ENCODE peak calls at places on chromosomes 16 and 17, in nine cellular contexts. N is RWPE1, P is thoracic aorta, J is AG04450, D is fibroblast of villous mesenchyme, K is A549, Q is GM23338, X is epithelial cell of esophagus, M is MM.1S. W is an unnamed sample.

GRCh38 chr16:10922328-10923145 is 19.7 kb downstream of the DEXI start:
- DNase-seq in X (no peak), D (no peak), N (no peak), P (peak), J (no peak), M (no peak), Q (no peak), K (no peak), W (no peak)

GRCh38 chr17:60665602-60666001 is 12.0 kb upstream of the BCAS3 start:
- DNase-seq in D (no peak), X (no peak), N (no peak), M (no peak), K (no peak), J (no peak), Q (no peak), P (no peak), W (no peak)

GRCh38 chr16:12171206-12171605 is 194.7 kb downstream of the SNX29 start:
- DNase-seq in Q (no peak), P (no peak), D (no peak), M (no peak), J (peak), K (no peak), X (no peak), N (no peak), W (no peak)

GRCh38 chr16:86343111-86343642 is 167.2 kb upstream of the FOXF1 start:
- DNase-seq in D (peak), J (peak), X (no peak), M (no peak), K (no peak), N (no peak), Q (no peak), P (peak), W (no peak)

GRCh38 chr16:49969356-49970030 is 55.5 kb upstream of the CNEP1R1 start:
- DNase-seq in X (no peak), Q (peak), K (no peak), J (no peak), D (no peak), M (no peak), N (no peak), P (no peak), W (peak)

GRCh38 chr17:16191604-16192003 is 23.7 kb downstream of the NCOR1 start:
- DNase-seq in X (peak), Q (no peak), N (no peak), K (no peak), P (no peak), M (no peak), J (no peak), D (no peak), W (no peak)

GRCh38 chr16:57266531-57267268 is 17.8 kb downstream of the PLLP start:
- DNase-seq in P (no peak), X (no peak), M (no peak), N (peak), K (no peak), J (no peak), D (peak), Q (no peak), W (peak)

GRCh38 chr17:19341211-19341631 is 21.3 kb downstream of the B9D1 start:
- DNase-seq in Q (no peak), J (no peak), D (no peak), X (no peak), K (no peak), P (no peak), M (no peak), N (no peak), W (no peak)

GRCh38 chr17:75473246-75473645 is 16.8 kb downstream of the TMEM94 start:
- DNase-seq in K (no peak), M (no peak), Q (no peak), P (no peak), D (no peak), X (no peak), J (no peak), N (no peak), W (no peak)

GRCh38 chr16:19005561-19006445 is 22.1 kb downstream of the TMC7 start:
- DNase-seq in J (no peak), D (no peak), X (peak), K (peak), N (peak), P (no peak), Q (peak), M (no peak), W (no peak)

GRCh38 chr17:2996938-2997670 is 66.3 kb downstream of the OR1D5 start:
- DNase-seq in N (no peak), M (no peak), D (no peak), K (no peak), X (no peak), P (no peak), Q (no peak), J (no peak), W (no peak)

GRCh38 chr16:11340710-11341109 is 4.5 kb upstream of the RMI2 start:
- DNase-seq in K (no peak), J (no peak), D (no peak), X (no peak), N (no peak), P (no peak), M (no peak), Q (no peak), W (no peak)

GRCh38 chr17:67526700-67527099 is 149.6 kb downstream of the PITPNC1 start:
- DNase-seq in N (no peak), K (no peak), D (no peak), J (no peak), X (no peak), Q (no peak), M (no peak), P (no peak), W (no peak)

GRCh38 chr17:49365667-49366066 is 3.6 kb upstream of the ZNF652 start:
- DNase-seq in Q (peak), P (no peak), N (no peak), J (no peak), M (peak), X (peak), D (no peak), K (peak), W (peak)

GRCh38 chr17:8408371-8408770 is 10.7 kb upstream of the RNF222 start:
- DNase-seq in J (no peak), P (no peak), M (peak), K (peak), Q (peak), N (peak), X (peak), D (no peak), W (no peak)

GRCh38 chr17:50270430-50271172 is 3.7 kb upstream of the TMEM92 start:
- DNase-seq in K (no peak), X (no peak), N (no peak), Q (peak), M (no peak), P (no peak), J (peak), D (peak), W (no peak)

GRCh38 chr16:31090540-31090939 is 1.8 kb upstream of the PRSS53 start:
- DNase-seq in N (no peak), P (no peak), K (no peak), J (no peak), Q (no peak), M (no peak), X (peak), D (no peak), W (no peak)

GRCh38 chr17:30548189-30548588 is 71.0 kb downstream of the GOSR1 start:
- DNase-seq in M (no peak), D (no peak), X (no peak), Q (no peak), P (no peak), J (no peak), N (no peak), K (no peak), W (no peak)

GRCh38 chr17:13500947-13501346 is 100.8 kb downstream of the HS3ST3A1 start:
- DNase-seq in Q (no peak), D (no peak), P (no peak), M (no peak), J (no peak), X (no peak), N (no peak), K (no peak), W (no peak)

GRCh38 chr16:57502048-57502775 is 15.9 kb upstream of the DOK4 start:
- DNase-seq in Q (no peak), X (no peak), M (no peak), D (no peak), N (no peak), K (no peak), P (no peak), J (no peak), W (no peak)

GRCh38 chr16:85832578-85833539 is 33.4 kb downstream of the COX4I1 start:
- DNase-seq in Q (no peak), K (no peak), X (no peak), P (no peak), M (no peak), D (no peak), N (no peak), J (no peak), W (no peak)

GRCh38 chr16:88650749-88651275 is at the start of gene CYBA:
- DNase-seq in P (no peak), J (no peak), D (peak), N (peak), Q (peak), K (peak), M (peak), X (peak), W (peak)

GRCh38 chr17:48721009-48721402 is 1.3 kb downstream of the PRAC1 start:
- DNase-seq in P (no peak), K (no peak), J (no peak), Q (no peak), D (no peak), X (no peak), N (no peak), M (no peak), W (no peak)

GRCh38 chr16:73048292-73049050 is 543 bp upstream of the ZFHX3 start:
- DNase-seq in Q (peak), M (no peak), K (no peak), D (peak), N (no peak), X (no peak), P (no peak), J (no peak), W (peak)

GRCh38 chr16:26857371-26857770 is 209.4 kb upstream of the C16orf82 start:
- DNase-seq in N (no peak), K (no peak), M (no peak), X (no peak), J (no peak), P (no peak), Q (no peak), D (no peak), W (no peak)

GRCh38 chr17:40605301-40605700 is 40.0 kb upstream of the CCR7 start:
- DNase-seq in D (no peak), P (no peak), N (no peak), K (no peak), X (peak), J (no peak), M (no peak), Q (no peak), W (no peak)

GRCh38 chr16:66326995-66327513 is 39.4 kb upstream of the CDH5 start:
- DNase-seq in P (no peak), X (no peak), J (no peak), M (no peak), N (no peak), Q (no peak), K (no peak), D (no peak), W (no peak)

GRCh38 chr17:17641621-17642409 is 39.4 kb upstream of the RAI1 start:
- DNase-seq in M (peak), Q (peak), P (peak), J (peak), N (peak), X (peak), K (peak), D (peak), W (peak)

GRCh38 chr16:9159839-9160550 is 68.6 kb downstream of the HAPSTR1 start:
- DNase-seq in J (peak), D (peak), K (peak), N (peak), Q (peak), X (peak), M (peak), P (no peak), W (peak)

DNA sequence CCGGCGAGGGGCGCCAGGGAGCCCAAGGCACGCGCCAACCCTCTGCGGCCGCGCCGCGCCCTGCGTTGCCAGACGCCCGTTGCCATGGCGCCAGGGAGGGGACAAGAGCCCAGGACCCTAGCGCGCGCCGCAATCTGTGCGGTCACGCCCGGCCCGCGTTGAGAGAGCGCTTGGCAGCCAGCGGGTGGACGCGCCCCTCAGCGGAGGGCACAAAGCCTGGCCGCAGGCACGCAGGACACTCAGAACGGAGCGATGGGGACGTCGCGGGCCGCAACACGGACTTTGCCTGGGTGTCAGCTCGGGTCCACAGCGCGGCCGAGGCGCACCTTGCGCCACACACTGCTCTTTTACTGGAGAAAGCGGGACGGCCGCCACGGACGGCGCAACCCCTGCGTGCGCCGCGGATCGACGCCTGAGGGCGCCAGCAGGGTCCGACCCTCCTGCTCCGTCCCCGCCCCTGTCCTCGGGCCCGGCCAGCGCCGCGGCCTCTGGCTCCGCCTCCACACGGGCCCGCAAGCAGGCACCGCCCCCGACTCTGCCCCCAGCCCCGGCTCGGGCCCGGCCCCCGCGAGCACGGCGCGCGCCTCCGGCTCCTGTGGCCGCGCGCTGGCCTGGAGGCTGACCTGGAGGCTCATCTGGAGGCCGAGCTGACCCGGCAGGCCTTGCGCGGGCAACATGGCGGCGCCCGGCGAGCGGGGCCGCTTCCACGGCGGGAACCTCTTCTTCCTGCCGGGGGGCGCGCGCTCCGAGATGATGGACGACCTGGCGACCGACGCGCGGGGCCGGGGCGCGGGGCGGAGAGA is at the start of gene GFER:
- DNase-seq in M (peak), D (peak), X (peak), P (no peak), N (peak), J (peak), Q (peak), K (peak), W (peak)
- TF ChIP-seq CTCF in M (peak), D (peak), X (no peak), P (peak), N (peak), J (peak), Q (peak), K (peak), W (no peak)

GRCh38 chr16:743794-744500 is 3.1 kb upstream of the CIAO3 start:
- DNase-seq in J (no peak), X (no peak), K (no peak), Q (peak), P (no peak), N (no peak), M (no peak), D (no peak), W (no peak)
- TF ChIP-seq CTCF in J (peak), X (no peak), K (no peak), Q (peak), P (no peak), N (no peak), M (no peak), D (peak), W (peak)

DNA sequence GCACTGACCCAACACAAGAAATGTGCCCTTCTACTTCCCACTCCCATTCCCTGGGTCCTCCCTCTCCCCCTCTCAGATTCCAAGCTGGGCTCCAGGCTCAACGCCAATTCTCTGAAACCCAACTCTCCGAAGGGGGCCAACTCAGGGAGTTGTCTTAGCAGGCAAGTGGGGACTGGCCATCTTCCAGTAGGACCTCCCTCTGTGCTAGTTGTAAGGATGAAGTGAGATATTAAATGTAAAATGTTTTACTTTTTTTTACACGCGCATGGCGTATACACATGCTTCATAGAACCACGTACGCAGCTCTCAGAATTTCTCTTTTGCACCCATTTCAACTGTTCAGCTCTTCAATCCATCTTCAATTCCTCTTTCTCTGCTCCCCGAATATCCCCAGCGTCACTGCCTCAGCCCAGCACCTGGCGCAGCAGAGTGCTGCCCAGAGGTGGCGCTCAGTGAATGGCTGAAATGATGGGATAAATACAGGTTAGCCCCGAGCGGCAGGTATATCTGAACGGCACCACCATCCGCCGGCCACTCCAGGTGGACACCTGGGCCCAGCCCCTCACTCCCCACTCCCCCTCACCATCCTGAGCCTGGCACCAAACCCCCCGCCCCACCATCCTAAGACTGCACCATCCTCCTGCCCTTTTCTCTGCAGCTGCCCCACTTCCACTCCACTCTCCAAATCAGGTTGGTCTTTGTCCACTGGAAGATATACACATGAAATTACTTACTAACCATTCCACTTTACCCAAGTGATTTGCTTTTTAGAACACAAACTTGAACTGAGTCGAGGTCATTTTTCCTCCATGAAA is 43.9 kb upstream of the TNRC6C start:
- DNase-seq in N (peak), Q (peak), P (no peak), M (no peak), X (no peak), J (no peak), D (no peak), K (peak), W (no peak)
- TF ChIP-seq CTCF in N (no peak), Q (peak), P (no peak), M (peak), X (no peak), J (no peak), D (no peak), K (peak), W (no peak)

GRCh38 chr17:78488156-78488555 is 89.0 kb downstream of the DNAH17 start:
- DNase-seq in M (no peak), D (no peak), J (no peak), Q (no peak), X (no peak), P (no peak), N (no peak), K (no peak), W (no peak)

GRCh38 chr17:78488867-78489634 is 88.1 kb downstream of the DNAH17 start:
- DNase-seq in D (no peak), Q (peak), N (no peak), P (no peak), K (no peak), J (no peak), M (no peak), X (peak), W (no peak)

GRCh38 chr17:78485416-78486168 is 91.6 kb downstream of the DNAH17 start:
- DNase-seq in Q (no peak), X (no peak), N (no peak), M (no peak), D (no peak), P (no peak), K (no peak), J (no peak), W (no peak)

GRCh38 chr17:78486228-78486802 is 90.9 kb downstream of the DNAH17 start:
- DNase-seq in N (no peak), D (no peak), K (no peak), P (no peak), Q (no peak), X (no peak), M (no peak), J (no peak), W (no peak)

GRCh38 chr17:78486946-78487680 is 90.1 kb downstream of the DNAH17 start:
- DNase-seq in K (no peak), X (no peak), P (no peak), Q (no peak), D (no peak), J (no peak), M (no peak), N (no peak), W (no peak)
- TF ChIP-seq CTCF in K (no peak), X (no peak), P (no peak), Q (no peak), D (no peak), J (no peak), M (no peak), N (no peak), W (no peak)

DNA sequence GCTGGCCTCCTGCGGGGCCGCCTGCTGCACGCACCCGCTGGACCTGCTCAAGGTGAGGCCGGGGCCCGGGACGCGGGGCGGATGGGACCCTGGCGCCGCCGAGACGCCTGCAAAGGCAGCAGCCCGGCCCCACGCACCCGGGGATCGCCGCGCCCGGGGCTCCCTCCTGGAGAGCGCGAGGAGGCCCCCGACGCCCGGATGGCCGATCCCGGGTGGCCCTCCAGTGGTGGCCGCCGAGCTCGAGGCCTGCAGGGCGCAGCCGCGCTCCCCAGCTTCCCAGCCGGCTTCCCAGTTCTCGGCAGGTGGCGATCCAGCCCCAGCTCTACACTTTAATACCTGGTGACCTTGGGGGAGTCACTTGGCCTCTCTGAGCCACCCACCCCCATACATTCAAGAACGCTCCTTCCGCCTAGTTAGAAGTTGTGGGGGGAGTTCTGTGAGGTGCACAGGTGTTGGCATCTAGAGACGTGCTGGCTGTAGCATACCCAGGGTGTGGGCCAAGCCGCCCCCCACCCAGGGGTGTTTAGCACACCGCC is 452 bp downstream of the SLC25A10 start:
- DNase-seq in K (peak), Q (no peak), X (peak), M (peak), D (no peak), P (no peak), N (no peak), J (no peak), W (peak)
- TF ChIP-seq CTCF in K (peak), Q (no peak), X (peak), M (peak), D (peak), P (no peak), N (peak), J (peak), W (no peak)

W was measured in glutamatergic neuron.